ENCODE peak calls at places on chromosome 17, in ten cellular contexts. C, A, B, V, U, X, F, N, S and I are unnamed samples.

GRCh38 chr17:67779098-67779672 is 46.1 kb upstream of the BPTF start:
- DNase-seq in C (no peak), A (peak), B (no peak), V (peak), U (no peak), X (no peak), F (peak), N (peak), S (peak), I (no peak)

GRCh38 chr17:72502111-72502939 is 381.5 kb downstream of the SOX9 start:
- DNase-seq in C (no peak), A (peak), B (no peak), V (peak), U (no peak), X (no peak), F (no peak), N (peak), S (no peak), I (no peak)

GRCh38 chr17:82457071-82457789 is 1.3 kb upstream of the NARF start:
- DNase-seq in C (no peak), A (no peak), B (no peak), V (peak), U (no peak), X (no peak), F (no peak), N (peak), S (no peak), I (no peak)

GRCh38 chr17:31250229-31250628 is 46.8 kb downstream of the OMG start:
- DNase-seq in C (no peak), A (no peak), B (no peak), V (no peak), U (no peak), X (no peak), F (no peak), N (no peak), S (no peak), I (no peak)

GRCh38 chr17:64741038-64741641 is 79.0 kb upstream of the SMURF2 start:
- DNase-seq in C (no peak), A (no peak), B (no peak), V (no peak), U (no peak), X (no peak), F (no peak), N (no peak), S (no peak), I (no peak)

GRCh38 chr17:7022791-7023571 is at the start of gene BCL6B:
- DNase-seq in C (no peak), A (no peak), B (no peak), V (peak), U (no peak), X (no peak), F (no peak), N (no peak), S (no peak), I (no peak)

GRCh38 chr17:7558544-7559306 is at the start of gene TNFSF13:
- DNase-seq in C (no peak), A (no peak), B (no peak), V (no peak), U (no peak), X (no peak), F (no peak), N (peak), S (no peak), I (no peak)

GRCh38 chr17:27651411-27652345 is 20.7 kb downstream of the LGALS9 start:
- DNase-seq in C (peak), A (peak), B (peak), V (peak), U (peak), X (peak), F (peak), N (peak), S (peak), I (peak)

GRCh38 chr17:382644-383533 is 30.3 kb upstream of the RPH3AL start:
- DNase-seq in C (no peak), A (no peak), B (no peak), V (peak), U (no peak), X (no peak), F (no peak), N (peak), S (no peak), I (no peak)

GRCh38 chr17:82935944-82936767 is 96.3 kb upstream of the ZNF750 start:
- DNase-seq in C (no peak), A (no peak), B (no peak), V (no peak), U (no peak), X (no peak), F (no peak), N (no peak), S (no peak), I (no peak)

GRCh38 chr17:48954300-48954755 is 9.7 kb upstream of the SNF8 start:
- DNase-seq in C (no peak), A (peak), B (no peak), V (peak), U (no peak), X (no peak), F (no peak), N (peak), S (peak), I (no peak)

GRCh38 chr17:76734080-76734840 is 2.9 kb downstream of the SRSF2 start:
- DNase-seq in C (no peak), A (peak), B (no peak), V (no peak), U (no peak), X (no peak), F (no peak), N (peak), S (peak), I (no peak)

GRCh38 chr17:34305606-34306005 is 13.6 kb upstream of the CCL8 start:
- DNase-seq in C (no peak), A (no peak), B (no peak), V (no peak), U (no peak), X (no peak), F (no peak), N (no peak), S (no peak), I (no peak)

GRCh38 chr17:2624292-2624731 is 30.9 kb downstream of the PAFAH1B1 start:
- DNase-seq in C (no peak), A (peak), B (no peak), V (peak), U (no peak), X (no peak), F (peak), N (no peak), S (no peak), I (no peak)

GRCh38 chr17:20206068-20206467 is 196.9 kb downstream of the SPECC1 start:
- DNase-seq in C (no peak), A (peak), B (no peak), V (peak), U (no peak), X (no peak), F (no peak), N (no peak), S (no peak), I (no peak)

GRCh38 chr17:80586464-80587228 is 42.0 kb downstream of the RPTOR start:
- DNase-seq in C (no peak), A (no peak), B (no peak), V (no peak), U (no peak), X (no peak), F (no peak), N (peak), S (no peak), I (no peak)

GRCh38 chr17:30112794-30113193 is 3.8 kb upstream of the NSRP1 start:
- DNase-seq in C (no peak), A (no peak), B (no peak), V (no peak), U (no peak), X (no peak), F (no peak), N (no peak), S (no peak), I (no peak)

GRCh38 chr17:75755205-75755901 is 9.6 kb downstream of the GALK1 start:
- DNase-seq in C (no peak), A (no peak), B (no peak), V (peak), U (no peak), X (no peak), F (no peak), N (peak), S (peak), I (no peak)

GRCh38 chr17:61635913-61636432 is 45.0 kb upstream of the NACA2 start:
- DNase-seq in C (no peak), A (peak), B (no peak), V (peak), U (no peak), X (no peak), F (peak), N (peak), S (peak), I (no peak)

GRCh38 chr17:43908111-43908721 is 880 bp upstream of the MPP2 start:
- DNase-seq in C (no peak), A (peak), B (peak), V (peak), U (peak), X (peak), F (peak), N (peak), S (peak), I (no peak)

GRCh38 chr17:27310548-27311110 is 16.7 kb downstream of the WSB1 start:
- DNase-seq in C (no peak), A (no peak), B (no peak), V (no peak), U (no peak), X (no peak), F (no peak), N (no peak), S (no peak), I (no peak)

GRCh38 chr17:2883544-2884203 is 87.4 kb downstream of the RAP1GAP2 start:
- DNase-seq in C (no peak), A (peak), B (no peak), V (peak), U (no peak), X (no peak), F (no peak), N (peak), S (no peak), I (no peak)

GRCh38 chr17:6326483-6326882 is 108.4 kb downstream of the AIPL1 start:
- DNase-seq in C (no peak), A (no peak), B (no peak), V (no peak), U (no peak), X (no peak), F (no peak), N (no peak), S (no peak), I (no peak)

GRCh38 chr17:705863-706262 is 8.8 kb downstream of the VPS53 start:
- DNase-seq in C (no peak), A (no peak), B (no peak), V (no peak), U (no peak), X (no peak), F (no peak), N (no peak), S (no peak), I (no peak)

GRCh38 chr17:37541880-37542675 is 52.4 kb downstream of the DUSP14 start:
- DNase-seq in C (no peak), A (peak), B (no peak), V (no peak), U (no peak), X (no peak), F (no peak), N (no peak), S (no peak), I (no peak)

GRCh38 chr17:40484973-40485530 is 16.4 kb downstream of the TNS4 start:
- DNase-seq in C (no peak), A (peak), B (no peak), V (no peak), U (no peak), X (no peak), F (no peak), N (no peak), S (no peak), I (no peak)

GRCh38 chr17:59558953-59559352 is 6.5 kb upstream of the DHX40 start:
- DNase-seq in C (no peak), A (no peak), B (no peak), V (no peak), U (no peak), X (no peak), F (no peak), N (peak), S (no peak), I (no peak)